ENCODE peak calls at places on chromosomes 6 and 20, in eight cellular contexts. T, G, E, K, W, M, J and N are unnamed samples.
A peak's percentile ranks its signal among the peaks of the same experiment; 100 is the strongest.

GRCh38 chr6:138517635-138518034 is 18.3 kb upstream of the NHSL1 start:
- DNase-seq in J (peak; percentile 47), K (no peak), E (peak; percentile 59), G (no peak), M (peak; percentile 76), W (no peak), T (peak; percentile 26), N (no peak)

GRCh38 chr6:159107451-159108260 is 61.5 kb upstream of the FNDC1 start:
- DNase-seq in K (no peak), J (no peak), G (peak; percentile 25), W (peak; percentile 25), T (peak; percentile 77), E (peak; percentile 72), M (peak; percentile 98), N (no peak)

GRCh38 chr6:64996301-64996700 is 710.7 kb downstream of the EYS start:
- DNase-seq in J (no peak), T (no peak), M (no peak), W (no peak), K (no peak), E (no peak), G (no peak), N (no peak)

GRCh38 chr6:45923831-45924391 is 91.7 kb downstream of the CLIC5 start:
- DNase-seq in K (no peak), T (no peak), M (no peak), W (no peak), J (peak; percentile 78), G (no peak), E (no peak), N (no peak)

GRCh38 chr6:134201716-134202115 is 116.2 kb downstream of the SGK1 start:
- DNase-seq in M (no peak), W (no peak), J (no peak), T (no peak), E (no peak), K (no peak), G (no peak), N (no peak)

GRCh38 chr20:1438361-1438760 is 28.3 kb downstream of the NSFL1C start:
- DNase-seq in T (no peak), E (no peak), M (no peak), W (no peak), G (no peak), K (no peak), J (no peak), N (no peak)

GRCh38 chr6:35415065-35415880 is 36.9 kb upstream of the FANCE start:
- DNase-seq in M (peak; percentile 58), K (peak; percentile 69), T (no peak), G (no peak), E (peak; percentile 29), J (peak; percentile 85), W (no peak), N (peak; percentile 81)

GRCh38 chr6:97963148-97963680 is 680.2 kb upstream of the MMS22L start:
- DNase-seq in G (no peak), W (no peak), E (no peak), J (no peak), M (no peak), T (no peak), K (no peak), N (no peak)

GRCh38 chr6:52253494-52253893 is 9.2 kb upstream of the IL17F start:
- DNase-seq in K (no peak), J (peak; percentile 30), G (no peak), W (no peak), E (no peak), T (no peak), M (no peak), N (no peak)

GRCh38 chr20:25083141-25083772 is 1.3 kb upstream of the VSX1 start:
- DNase-seq in G (no peak), M (no peak), J (no peak), E (no peak), W (no peak), K (no peak), T (no peak), N (no peak)

GRCh38 chr6:33949877-33950831 is 146.4 kb upstream of the MLN start:
- DNase-seq in G (no peak), M (peak; percentile 12), E (no peak), T (no peak), K (no peak), W (no peak), J (no peak), N (no peak)